ENCODE peak calls at places on chromosomes 7 and 10, in five cellular contexts. P is RWPE1, H is body of pancreas, G is iris pigment epithelial cell, V is AG09319. S is an unnamed sample.

GRCh38 chr10:5534880-5535856 is 10.4 kb downstream of the CALML3 start:
- DNase-seq in P (no peak), G (peak), H (no peak), V (peak), S (no peak)

GRCh38 chr7:87574630-87575029 is 26.1 kb downstream of the ABCB1 start:
- DNase-seq in V (peak), H (no peak), P (peak), G (peak), S (no peak)

GRCh38 chr7:75915416-75916156 is 631 bp downstream of the POR start:
- DNase-seq in G (peak), V (no peak), P (no peak), H (peak), S (no peak)

GRCh38 chr7:137296551-137296950 is 47.0 kb downstream of the PTN start:
- DNase-seq in G (no peak), P (no peak), H (no peak), V (no peak), S (peak)

GRCh38 chr10:70974351-70974901 is 86.1 kb upstream of the PCBD1 start:
- DNase-seq in G (peak), H (no peak), V (no peak), P (peak), S (no peak)

GRCh38 chr7:158903897-158904541 is 47.7 kb downstream of the DYNC2I1 start:
- DNase-seq in V (no peak), P (no peak), H (no peak), G (no peak), S (no peak)

GRCh38 chr7:21902240-21902639 is 43.5 kb downstream of the CDCA7L start:
- DNase-seq in H (no peak), P (peak), G (peak), V (no peak), S (no peak)

GRCh38 chr10:113153493-113154127 is 203.6 kb downstream of the TCF7L2 start:
- DNase-seq in P (no peak), V (no peak), G (no peak), H (no peak), S (no peak)

GRCh38 chr7:104106106-104106505 is 101.7 kb downstream of the ORC5 start:
- DNase-seq in P (no peak), V (no peak), H (no peak), G (peak), S (no peak)

GRCh38 chr10:101050206-101051069 is 11.4 kb upstream of the KAZALD1 start:
- DNase-seq in V (no peak), P (peak), G (peak), H (peak), S (peak)

GRCh38 chr7:131604841-131605279 is 48.4 kb upstream of the PODXL start:
- DNase-seq in G (peak), P (peak), V (peak), H (no peak), S (no peak)

GRCh38 chr7:78516450-78516849 is 717.9 kb downstream of the PHTF2 start:
- DNase-seq in H (no peak), V (no peak), P (no peak), G (no peak), S (no peak)

GRCh38 chr10:102963237-102963886 is 45.3 kb downstream of the CNNM2 start:
- DNase-seq in P (no peak), V (peak), H (no peak), G (no peak), S (no peak)

GRCh38 chr7:101386177-101386557 is 23.5 kb downstream of the COL26A1 start:
- DNase-seq in P (no peak), H (no peak), V (no peak), G (no peak), S (no peak)

GRCh38 chr10:4704034-4704545 is 121.9 kb upstream of the AKR1E2 start:
- DNase-seq in G (peak), P (peak), V (peak), H (no peak), S (no peak)

GRCh38 chr10:24483701-24484100 is 240.0 kb downstream of the ARHGAP21 start:
- DNase-seq in H (peak), P (peak), V (no peak), G (peak), S (no peak)

GRCh38 chr7:122702872-122703510 is at the start of gene RNF148:
- DNase-seq in P (no peak), V (no peak), H (no peak), G (no peak), S (no peak)

GRCh38 chr7:572668-573495 is 53.2 kb upstream of the PDGFA start:
- DNase-seq in H (no peak), P (no peak), G (no peak), V (no peak), S (no peak)

GRCh38 chr10:62426086-62426485 is 51.9 kb downstream of the ZNF365 start:
- DNase-seq in H (no peak), P (peak), V (no peak), G (peak), S (no peak)

GRCh38 chr7:151507806-151508205 is 11.9 kb downstream of the RHEB start:
- DNase-seq in P (no peak), V (no peak), H (no peak), G (no peak), S (no peak)

GRCh38 chr7:12921751-12922345 is 234.4 kb downstream of the ARL4A start:
- DNase-seq in H (no peak), G (no peak), P (no peak), V (no peak), S (no peak)

GRCh38 chr7:119720541-119720940 is 552.4 kb upstream of the KCND2 start:
- DNase-seq in G (peak), V (peak), H (no peak), P (peak), S (no peak)

GRCh38 chr7:104029765-104030164 is 40.3 kb upstream of the RELN start:
- DNase-seq in G (no peak), P (no peak), H (no peak), V (no peak), S (no peak)

GRCh38 chr10:114437456-114438292 is 33.4 kb upstream of the AFAP1L2 start:
- DNase-seq in P (peak), G (peak), V (no peak), H (peak), S (no peak)

GRCh38 chr7:1931248-1931950 is 261.3 kb downstream of the ELFN1 start:
- DNase-seq in P (peak), V (no peak), G (peak), H (no peak), S (no peak)

GRCh38 chr7:19106308-19107141 is 10.9 kb downstream of the TWIST1 start:
- DNase-seq in G (no peak), P (no peak), V (no peak), H (no peak), S (no peak)

GRCh38 chr7:7830122-7830878 is 111.9 kb upstream of the RPA3 start:
- DNase-seq in V (no peak), H (peak), P (no peak), G (peak), S (no peak)

S was measured in amygdala.